ENCODE peak calls at places on chromosomes 4 and X, in seven cellular contexts. Q, F, O, Y, A, X and P are unnamed samples.

GRCh38 chrX:70262952-70263567 is 3.1 kb upstream of the P2RY4 start:
- DNase-seq in O (peak), Q (peak), F (peak), A (peak), Y (peak), X (peak), P (peak)

GRCh38 chrX:48540015-48540350 is 469 bp downstream of the TBC1D25 start:
- DNase-seq in O (peak), A (no peak), Y (no peak), X (peak), Q (peak), F (no peak), P (peak)

GRCh38 chrX:103343105-103343504 is 13.1 kb downstream of the TCEAL7 start:
- DNase-seq in X (peak), F (no peak), Q (peak), O (peak), A (peak), Y (peak), P (peak)

GRCh38 chr4:88159137-88159725 is 792 bp upstream of the ABCG2 start:
- DNase-seq in F (no peak), A (peak), X (no peak), Q (no peak), O (no peak), Y (peak), P (no peak)

GRCh38 chr4:144583658-144584057 is 62.3 kb upstream of the HHIP start:
- DNase-seq in O (peak), X (peak), Y (no peak), F (no peak), Q (no peak), A (peak), P (peak)

GRCh38 chrX:9770319-9770718 is 4.7 kb upstream of the GPR143 start:
- DNase-seq in O (no peak), Q (no peak), X (no peak), A (no peak), Y (peak), F (no peak), P (peak)

GRCh38 chr4:4605849-4606248 is 64.0 kb upstream of the STX18 start:
- DNase-seq in X (no peak), O (no peak), F (no peak), Q (no peak), Y (no peak), A (no peak), P (no peak)

GRCh38 chr4:4673070-4673469 is 131.2 kb upstream of the STX18 start:
- DNase-seq in X (no peak), Y (peak), Q (peak), O (peak), F (no peak), A (peak), P (peak)

GRCh38 chr4:118353452-118353851 is 649 bp upstream of the PRSS12 start:
- DNase-seq in F (no peak), X (no peak), A (no peak), Y (peak), O (no peak), Q (no peak), P (no peak)

GRCh38 chrX:71184803-71185495 is 38.1 kb upstream of the GJB1 start:
- DNase-seq in Q (no peak), Y (no peak), X (no peak), O (no peak), F (no peak), A (no peak), P (no peak)

GRCh38 chr4:59517007-59517406 is 1683.1 kb upstream of the ADGRL3 start:
- DNase-seq in X (no peak), O (no peak), Q (no peak), A (no peak), Y (no peak), F (no peak), P (no peak)

GRCh38 chrX:132877954-132878536 is 80.4 kb downstream of the HS6ST2 start:
- DNase-seq in Q (no peak), Y (peak), A (no peak), O (no peak), X (no peak), F (no peak), P (no peak)

GRCh38 chrX:132612990-132613564 is 124.2 kb upstream of the MBNL3 start:
- DNase-seq in Y (peak), X (peak), A (peak), O (peak), Q (peak), F (peak), P (peak)

GRCh38 chr4:83603130-83603529 is 67.2 kb downstream of the GPAT3 start:
- DNase-seq in X (peak), O (no peak), A (no peak), F (no peak), Y (no peak), Q (no peak), P (no peak)

GRCh38 chrX:136861877-136862276 is 18.6 kb downstream of the RBMX start:
- DNase-seq in X (no peak), Q (no peak), O (no peak), F (no peak), A (no peak), Y (no peak), P (no peak)

GRCh38 chrX:139382529-139382928 is 148.0 kb upstream of the F9 start:
- DNase-seq in A (no peak), F (no peak), Q (no peak), O (no peak), Y (peak), X (no peak), P (no peak)

GRCh38 chr4:142473218-142473959 is 372.7 kb downstream of the INPP4B start:
- DNase-seq in X (no peak), Y (no peak), O (no peak), A (peak), Q (no peak), F (no peak), P (peak)

GRCh38 chr4:167041524-167041923 is 192.8 kb downstream of the SPOCK3 start:
- DNase-seq in A (no peak), Y (no peak), X (no peak), F (no peak), Q (no peak), O (no peak), P (no peak)

GRCh38 chrX:138877746-138878145 is 166.2 kb upstream of the FGF13 start:
- DNase-seq in Q (no peak), X (peak), O (no peak), A (no peak), F (no peak), Y (no peak), P (peak)

GRCh38 chrX:136185409-136186022 is 38.2 kb downstream of the FHL1 start:
- DNase-seq in F (no peak), Q (no peak), X (no peak), O (peak), Y (no peak), A (peak), P (peak)

GRCh38 chr4:101345596-101346311 is 1.6 kb downstream of the PPP3CA start:
- DNase-seq in F (peak), Q (peak), A (peak), Y (peak), O (peak), X (peak), P (peak)

GRCh38 chrX:41655631-41656030 is 33.1 kb upstream of the GPR34 start:
- DNase-seq in X (no peak), O (no peak), A (peak), Y (no peak), Q (no peak), F (no peak), P (peak)

GRCh38 chr4:150316332-150317205 is 238.3 kb downstream of the DCLK2 start:
- DNase-seq in O (peak), X (peak), A (no peak), F (no peak), Q (no peak), Y (no peak), P (no peak)

GRCh38 chr4:85527815-85528214 is 52.9 kb downstream of the ARHGAP24 start:
- DNase-seq in F (no peak), Y (no peak), Q (no peak), O (no peak), A (no peak), X (no peak), P (no peak)

GRCh38 chr4:57102050-57102564 is 8.1 kb downstream of the IGFBP7 start:
- DNase-seq in X (peak), Y (no peak), A (peak), F (peak), Q (peak), O (peak), P (peak)

GRCh38 chrX:103253608-103254007 is 1.3 kb downstream of the TCEAL8 start:
- DNase-seq in X (peak), Q (no peak), A (no peak), O (peak), Y (peak), F (no peak), P (peak)

GRCh38 chrX:24876782-24877315 is 138.9 kb downstream of the ARX start:
- DNase-seq in O (no peak), X (no peak), Y (no peak), Q (no peak), F (no peak), A (no peak), P (no peak)

GRCh38 chr4:27278615-27279014 is 418.0 kb downstream of the STIM2 start:
- DNase-seq in A (no peak), X (peak), Y (peak), F (no peak), O (no peak), Q (peak), P (peak)

GRCh38 chr4:42446823-42447222 is 49.5 kb downstream of the SHISA3 start:
- DNase-seq in O (no peak), Q (no peak), A (no peak), Y (no peak), F (no peak), X (no peak), P (no peak)

GRCh38 chr4:92359481-92359880 is 55.7 kb downstream of the GRID2 start:
- DNase-seq in A (no peak), F (no peak), Y (no peak), Q (no peak), O (no peak), X (no peak), P (no peak)

GRCh38 chrX:107571296-107571998 is 56.9 kb upstream of the PRPS1 start:
- DNase-seq in O (peak), Y (no peak), Q (no peak), F (peak), A (peak), X (peak), P (peak)

GRCh38 chrX:10350991-10351390 is 194.2 kb downstream of the CLCN4 start:
- DNase-seq in Y (no peak), A (no peak), F (no peak), Q (no peak), O (peak), X (peak), P (peak)

GRCh38 chr4:78356251-78356650 is 195.3 kb upstream of the ANXA3 start:
- DNase-seq in Y (no peak), Q (no peak), A (no peak), O (no peak), F (no peak), X (peak), P (no peak)

GRCh38 chr4:142850478-142850877 is 4.4 kb upstream of the INPP4B start:
- DNase-seq in Y (no peak), X (no peak), A (peak), F (no peak), O (peak), Q (no peak), P (no peak)

GRCh38 chrX:137033774-137034507 is at the start of gene GPR101:
- DNase-seq in X (no peak), A (no peak), Q (no peak), O (no peak), F (no peak), Y (no peak), P (no peak)

GRCh38 chr4:169184236-169184635 is 86.5 kb downstream of the SH3RF1 start:
- DNase-seq in O (no peak), A (no peak), X (no peak), Q (no peak), F (no peak), Y (no peak), P (peak)

GRCh38 chrX:46327229-46328081 is 217.8 kb downstream of the ZNF674 start:
- DNase-seq in O (peak), A (peak), X (peak), Q (peak), Y (peak), F (no peak), P (no peak)

DNA sequence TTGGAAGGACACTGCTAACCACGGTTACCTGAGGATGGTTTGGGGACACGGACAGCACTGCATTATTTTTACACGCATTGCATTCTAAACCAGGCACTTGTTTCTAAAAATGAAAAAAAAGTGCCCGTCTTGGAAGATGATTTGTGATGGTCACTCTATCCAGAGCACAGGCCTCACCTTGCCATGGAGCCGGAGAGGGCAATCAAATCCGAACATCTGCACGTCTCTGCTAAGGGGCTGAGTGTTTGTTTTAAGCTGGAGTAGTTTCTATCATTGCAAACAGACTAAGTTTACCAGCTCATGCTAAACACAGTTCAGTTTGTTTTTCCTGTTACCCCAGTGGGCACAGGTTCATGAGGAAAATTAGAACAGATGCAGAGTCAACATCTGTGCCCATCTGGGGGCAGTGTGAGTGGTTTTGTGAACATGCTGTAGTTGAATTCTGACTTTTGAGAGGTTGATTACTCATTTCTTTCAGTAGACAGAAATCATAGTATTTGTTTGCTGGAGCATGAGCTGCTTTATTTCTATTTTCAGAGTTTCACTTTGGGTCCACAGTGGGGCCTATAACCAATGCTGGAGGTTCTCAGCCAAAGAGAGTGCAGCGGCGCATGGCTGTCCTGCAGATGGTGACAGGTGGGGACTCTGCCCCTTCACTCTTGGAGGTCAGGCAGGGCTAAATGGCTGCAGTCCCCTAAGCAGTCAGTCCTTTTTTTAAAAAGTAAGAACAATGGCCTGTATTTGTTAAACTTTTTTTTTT is 65.4 kb upstream of the ENPP6 start:
- DNase-seq in F (no peak), O (no peak), X (no peak), Y (no peak), A (no peak), Q (peak), P (no peak)
- H3K4me3 ChIP-seq in F (no peak), O (no peak), X (no peak), Y (no peak), A (no peak), Q (no peak), P (no peak)

GRCh38 chr4:183798921-183799307 is 106.2 kb upstream of the STOX2 start:
- DNase-seq in F (no peak), Q (no peak), Y (peak), A (no peak), X (no peak), O (no peak), P (no peak)
- H3K4me3 ChIP-seq in F (no peak), Q (no peak), Y (peak), A (no peak), X (no peak), O (no peak), P (no peak)

GRCh38 chr4:186189656-186190055 is 1.7 kb upstream of the CYP4V2 start:
- DNase-seq in F (no peak), Q (no peak), A (no peak), O (no peak), Y (no peak), X (no peak), P (no peak)
- H3K4me3 ChIP-seq in F (no peak), Q (no peak), A (no peak), O (no peak), Y (no peak), X (no peak), P (no peak)

DNA sequence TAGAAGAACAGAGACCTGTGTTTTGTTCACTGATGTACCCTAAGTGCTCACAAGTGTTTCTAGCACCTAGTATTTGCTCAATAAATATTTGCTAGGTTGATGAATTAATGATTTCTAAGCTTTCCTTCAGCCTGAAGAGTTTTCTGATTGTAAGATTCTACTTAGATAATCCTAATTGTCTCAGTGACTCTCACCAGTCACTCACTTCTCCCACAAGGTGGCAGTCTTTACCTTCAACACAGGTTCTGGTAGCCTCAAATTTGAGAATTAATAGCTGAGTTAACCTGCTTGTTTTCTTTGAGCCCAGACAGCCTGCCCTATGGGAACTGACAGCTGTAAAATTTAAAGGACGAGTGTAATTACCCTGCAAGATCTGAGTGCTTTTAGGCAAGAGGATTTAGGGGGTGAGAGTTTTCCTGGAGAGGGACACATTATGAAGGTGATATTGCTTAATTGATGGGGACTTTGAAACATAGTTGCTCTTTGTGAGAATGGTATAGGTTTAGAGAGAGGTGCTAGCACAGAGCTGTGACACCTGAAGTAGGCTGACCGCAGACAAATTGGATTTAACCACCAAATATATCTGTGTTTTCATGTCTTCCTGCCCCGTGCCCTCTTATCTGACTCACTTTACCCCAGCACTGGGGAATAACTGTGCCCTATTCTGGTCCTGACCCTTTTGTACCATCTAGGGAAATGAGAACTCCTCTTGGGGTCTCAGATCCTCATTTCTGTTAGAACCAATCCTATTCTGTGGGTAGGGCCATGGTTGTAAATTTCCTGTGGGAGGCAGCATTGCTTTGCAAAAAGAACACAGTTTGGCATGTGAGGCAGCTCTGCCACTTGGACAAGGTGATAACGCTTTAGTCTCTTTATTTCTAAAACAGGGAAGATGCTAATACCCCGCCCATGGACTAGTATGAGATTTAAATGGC is 27.7 kb downstream of the CD38 start:
- DNase-seq in Y (peak), A (peak), Q (peak), O (peak), F (peak), X (peak), P (peak)
- H3K4me3 ChIP-seq in Y (no peak), A (no peak), Q (no peak), O (no peak), F (no peak), X (no peak), P (no peak)

DNA sequence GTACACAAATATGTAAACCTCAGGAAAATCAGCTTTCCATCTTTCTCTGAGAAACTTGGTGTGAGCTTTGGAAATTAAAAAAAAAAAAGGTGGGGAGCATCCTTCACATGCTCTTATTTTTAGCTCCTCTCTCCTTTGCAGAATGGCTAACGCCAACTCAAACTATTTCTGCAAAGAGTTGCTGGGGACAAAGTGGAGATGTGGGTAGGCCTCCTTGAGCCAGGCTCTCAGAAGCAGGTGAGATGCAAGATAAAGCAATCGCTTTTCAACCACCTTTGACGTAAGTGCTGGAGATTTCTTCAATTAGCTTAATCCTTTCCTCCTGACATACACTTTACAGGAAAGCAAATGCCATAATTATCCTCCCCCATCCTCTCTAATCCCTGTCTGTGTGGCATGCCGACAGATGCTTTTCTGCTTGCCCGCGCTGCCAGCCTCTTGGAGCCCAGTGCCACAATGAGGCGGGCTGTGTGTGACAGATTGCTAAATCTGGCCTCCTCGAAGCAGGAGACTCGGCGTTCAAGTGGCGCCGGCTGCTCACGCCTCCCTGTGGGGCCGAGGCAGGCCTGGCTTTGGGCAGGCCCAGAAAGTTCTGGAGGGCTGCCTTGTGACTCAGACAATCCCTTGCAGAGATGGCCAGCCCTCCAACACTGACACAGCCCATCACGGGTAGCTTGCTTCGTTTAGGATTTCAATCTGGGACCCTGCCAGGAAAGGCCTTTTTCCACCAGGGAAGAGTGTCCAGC is 64.9 kb upstream of the SOD3 start:
- DNase-seq in Q (peak), F (peak), Y (no peak), O (peak), A (no peak), X (peak), P (peak)
- H3K4me3 ChIP-seq in Q (no peak), F (no peak), Y (no peak), O (no peak), A (no peak), X (no peak), P (no peak)

DNA sequence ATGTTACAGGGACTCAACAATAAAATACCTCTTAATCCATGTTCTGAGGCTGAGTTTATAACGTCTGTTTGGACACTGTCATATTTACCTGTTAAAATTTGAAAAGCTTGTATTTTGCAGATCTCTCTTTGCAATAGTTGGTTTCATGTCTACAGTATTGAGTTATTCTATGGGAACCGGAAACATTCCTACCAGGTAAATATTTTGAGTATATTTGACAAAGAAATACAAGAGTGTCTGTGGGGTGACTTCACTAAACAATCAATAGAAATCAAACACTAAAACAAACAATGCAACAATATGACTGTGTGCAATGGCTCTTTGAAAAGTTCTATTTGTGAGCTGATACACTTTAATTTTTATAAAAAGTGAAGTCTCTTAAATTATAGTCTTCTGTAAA is 47.7 kb upstream of the CXCL8 start:
- DNase-seq in Q (no peak), A (no peak), Y (no peak), F (no peak), O (no peak), X (no peak), P (no peak)
- H3K4me3 ChIP-seq in Q (no peak), A (no peak), Y (no peak), F (no peak), O (no peak), X (no peak), P (no peak)

GRCh38 chrX:153831435-153832150 is 1.2 kb upstream of the PDZD4 start:
- DNase-seq in F (no peak), O (no peak), Y (peak), Q (no peak), A (no peak), X (no peak), P (no peak)
- H3K4me3 ChIP-seq in F (no peak), O (no peak), Y (no peak), Q (no peak), A (no peak), X (no peak), P (no peak)

GRCh38 chrX:150547511-150548115 is 20.8 kb upstream of the MTM1 start:
- DNase-seq in O (peak), F (peak), X (peak), Y (peak), Q (peak), A (peak), P (peak)
- H3K4me3 ChIP-seq in O (peak), F (peak), X (peak), Y (no peak), Q (peak), A (peak), P (peak)